ENCODE peak calls at places on chromosomes 11 and 22, in six cellular contexts. B is HepG2, J is IMR-90, I is K562, U is DND-41, H is neuronal stem cell. D is an unnamed sample.

GRCh38 chr11:9672918-9673317 is 9.0 kb downstream of the SWAP70 start:
- DNase-seq in H (no peak), U (no peak), I (no peak), J (no peak), B (no peak), D (no peak)

GRCh38 chr11:118922745-118923627 is 2.7 kb downstream of the BCL9L start:
- DNase-seq in U (no peak), J (no peak), B (no peak), H (no peak), I (no peak), D (peak; percentile 53)

GRCh38 chr22:46827781-46828180 is 65.3 kb downstream of the TBC1D22A start:
- DNase-seq in B (no peak), I (no peak), U (no peak), J (no peak), H (no peak), D (no peak)

GRCh38 chr11:64089915-64090810 is 54.4 kb downstream of the FLRT1 start:
- DNase-seq in J (no peak), B (no peak), H (no peak), U (peak; percentile 88), I (no peak), D (no peak)

GRCh38 chr11:36890280-36890679 is 292.2 kb upstream of the RAG2 start:
- DNase-seq in J (no peak), U (no peak), H (no peak), B (no peak), I (no peak), D (no peak)

GRCh38 chr22:50085211-50085999 is at the start of gene MLC1:
- DNase-seq in U (no peak), B (no peak), I (peak; percentile 36), H (no peak), J (peak; percentile 25), D (peak; percentile 5)

GRCh38 chr11:27672836-27673464 is 27.3 kb downstream of the BDNF start:
- DNase-seq in U (no peak), I (no peak), J (peak; percentile 70), H (no peak), B (no peak), D (no peak)

GRCh38 chr11:64003807-64004589 is 17.8 kb downstream of the OTUB1 start:
- DNase-seq in J (no peak), H (no peak), U (no peak), B (no peak), I (no peak), D (no peak)

DNA sequence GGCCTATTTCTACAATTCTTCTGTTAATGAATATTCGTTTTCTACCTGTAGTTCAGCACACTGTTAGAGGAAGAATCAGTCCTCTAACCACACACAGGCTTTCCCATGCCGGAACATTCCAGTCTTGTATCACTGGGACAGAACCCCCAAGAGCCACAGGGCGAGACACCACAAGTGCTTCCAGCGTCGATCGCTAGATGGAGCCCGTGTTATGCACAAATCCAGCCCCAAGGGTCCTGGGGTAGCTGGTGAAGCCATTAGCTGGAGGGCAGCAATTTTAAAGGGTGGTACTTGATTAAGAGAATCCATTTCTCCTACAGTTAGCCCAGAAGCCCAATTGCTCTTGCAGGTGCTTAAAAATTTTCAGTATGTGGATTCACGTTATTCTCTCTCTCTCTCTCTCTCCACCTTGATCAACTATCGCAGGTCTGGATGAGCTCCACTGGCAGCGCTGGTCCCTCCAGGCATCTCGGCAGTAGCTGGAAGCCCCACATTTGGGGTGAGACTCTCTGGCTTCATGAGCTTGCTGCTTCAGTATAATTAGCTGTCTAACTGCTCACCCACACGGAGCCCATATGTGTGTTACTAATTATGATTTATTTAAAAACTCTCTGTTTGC is 148.2 kb upstream of the SNX19 start:
- DNase-seq in J (peak; percentile 70), I (peak; percentile 65), U (peak; percentile 58), H (peak; percentile 77), B (peak; percentile 42), D (peak; percentile 83)
- H3K27me3 ChIP-seq in J (peaks cover 2% of the 10 kb centered on the region), I (no peaks in the 10 kb centered on the region), U (no peaks in the 10 kb centered on the region), H (no peaks in the 10 kb centered on the region), B (no peaks in the 10 kb centered on the region), D (peaks cover 14% of the 10 kb centered on the region)

GRCh38 chr11:46240371-46240770 is 37.1 kb upstream of the CREB3L1 start:
- DNase-seq in H (no peak), B (no peak), J (no peak), I (no peak), U (no peak), D (peak; percentile 66)
- H3K9ac ChIP-seq in H (no peak overlapping the region), B (no peak overlapping the region), J (no peak overlapping the region), I (no peak overlapping the region), U (no peak overlapping the region), D (no peak overlapping the region)

GRCh38 chr22:40210814-40211213 is 33.1 kb downstream of the TNRC6B start:
- DNase-seq in U (no peak), H (no peak), I (no peak), J (no peak), B (no peak), D (no peak)

GRCh38 chr22:40212126-40212525 is 34.4 kb downstream of the TNRC6B start:
- DNase-seq in U (no peak), J (no peak), H (no peak), I (no peak), B (peak; percentile 44), D (no peak)

GRCh38 chr22:40211481-40212052 is 33.8 kb downstream of the TNRC6B start:
- DNase-seq in B (no peak), H (no peak), I (no peak), J (no peak), U (no peak), D (no peak)

GRCh38 chr22:40215266-40215665 is 37.5 kb downstream of the TNRC6B start:
- DNase-seq in J (no peak), U (no peak), B (no peak), I (no peak), H (no peak), D (no peak)

DNA sequence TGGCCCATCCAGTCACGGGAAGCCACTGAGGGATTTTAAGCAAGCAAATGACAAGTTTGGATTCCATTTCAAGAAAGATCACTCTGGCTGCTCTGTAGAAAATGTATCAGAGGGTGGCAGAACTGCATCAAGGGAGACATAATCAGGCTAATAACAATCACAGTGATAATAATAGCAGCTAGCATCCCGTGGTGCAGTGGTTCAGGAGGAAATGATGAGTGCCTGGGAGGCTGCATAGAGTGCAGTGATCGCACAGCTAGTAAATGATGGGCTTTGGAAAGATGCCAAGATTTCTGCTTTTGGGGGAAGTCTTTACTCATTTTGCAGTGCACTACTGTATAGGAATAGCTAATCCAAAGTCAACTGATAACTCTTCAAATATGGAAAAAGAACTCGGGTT is 35.8 kb downstream of the TNRC6B start:
- DNase-seq in H (no peak), U (no peak), I (no peak), B (no peak), J (no peak), D (no peak)
- H3K4me3 ChIP-seq in H (no peak overlapping the region), U (no peak overlapping the region), I (no peak overlapping the region), B (no peak overlapping the region), J (no peak overlapping the region), D (no peak overlapping the region)

GRCh38 chr11:13964771-13965074 is 2.2 kb downstream of the SPON1 start:
- DNase-seq in U (no peak), B (no peak), H (no peak), I (no peak), J (no peak), D (no peak)

GRCh38 chr11:13962562-13963168 is at the start of gene SPON1:
- DNase-seq in J (peak; percentile 15), B (no peak), I (no peak), U (no peak), H (peak; percentile 75), D (peak; percentile 76)

GRCh38 chr11:13965337-13965736 is 2.8 kb downstream of the SPON1 start:
- DNase-seq in J (no peak), H (no peak), I (no peak), B (peak; percentile 13), U (no peak), D (no peak)

GRCh38 chr11:13963169-13963948 is 836 bp downstream of the SPON1 start:
- DNase-seq in I (no peak), U (no peak), B (no peak), J (peak; percentile 17), H (no peak), D (peak; percentile 70)

GRCh38 chr11:13963949-13964770 is 1.6 kb downstream of the SPON1 start:
- DNase-seq in H (no peak), I (no peak), B (no peak), U (no peak), J (no peak), D (no peak)
- H3K27me3 ChIP-seq in H (peaks cover 26% of the 10 kb centered on the region), I (peaks cover 54% of the 10 kb centered on the region), B (peaks cover 2% of the 10 kb centered on the region), U (peaks cover 41% of the 10 kb centered on the region), J (peaks cover 83% of the 10 kb centered on the region), D (no peaks in the 10 kb centered on the region)

D was measured in adipocyte.